ENCODE peak calls at places on chromosomes 6 and 20, in seven cellular contexts. A, P, U, H, K, B and C are unnamed samples.

GRCh38 chr20:10448270-10449156 is 13.4 kb downstream of the SLX4IP start:
- DNase-seq in P (no peak), U (no peak), H (no peak), B (no peak), A (no peak), K (peak; percentile 37), C (no peak)

GRCh38 chr6:109772961-109773431 is 81.9 kb downstream of the FIG4 start:
- DNase-seq in B (no peak), A (no peak), U (no peak), H (peak; percentile 43), K (no peak), P (no peak), C (no peak)

GRCh38 chr20:46708172-46708860 is 1.1 kb upstream of the SLC2A10 start:
- DNase-seq in H (no peak), K (no peak), P (no peak), A (peak; percentile 81), B (no peak), U (no peak), C (no peak)

GRCh38 chr20:23350855-23351838 is 556 bp downstream of the NXT1 start:
- DNase-seq in B (no peak), K (peak; percentile 46), H (peak; percentile 36), P (peak; percentile 71), U (peak; percentile 50), A (peak; percentile 61), C (peak; percentile 57)

GRCh38 chr6:118892248-118893094 is 1.5 kb upstream of the ASF1A start:
- DNase-seq in B (no peak), U (peak; percentile 28), A (no peak), H (no peak), K (no peak), P (no peak), C (no peak)

GRCh38 chr20:8079976-8080375 is 52.1 kb upstream of the PLCB1 start:
- DNase-seq in H (no peak), K (no peak), A (no peak), P (no peak), B (no peak), U (no peak), C (no peak)

GRCh38 chr20:56595746-56596478 is 33.2 kb upstream of the TFAP2C start:
- DNase-seq in K (no peak), H (no peak), U (no peak), P (no peak), A (peak; percentile 21), B (no peak), C (no peak)

GRCh38 chr20:25249198-25249931 is 1.5 kb downstream of the PYGB start:
- DNase-seq in B (no peak), U (no peak), H (peak; percentile 20), A (no peak), K (no peak), P (no peak), C (no peak)

GRCh38 chr6:30394139-30394538 is 49.2 kb downstream of the RPP21 start:
- DNase-seq in A (no peak), B (no peak), U (no peak), H (no peak), P (peak; percentile 23), K (no peak), C (no peak)

GRCh38 chr6:162099685-162100084 is 627.9 kb downstream of the PRKN start:
- DNase-seq in H (peak; percentile 86), U (no peak), B (no peak), A (no peak), P (no peak), K (no peak), C (no peak)

GRCh38 chr6:31473780-31474725 is 23.9 kb upstream of the MICB start:
- DNase-seq in H (no peak), K (no peak), P (no peak), U (no peak), A (no peak), B (no peak), C (no peak)

GRCh38 chr6:134278000-134278399 is 39.9 kb downstream of the SGK1 start:
- DNase-seq in B (no peak), H (no peak), P (no peak), U (no peak), K (no peak), A (no peak), C (no peak)

GRCh38 chr6:54621285-54621684 is 225.3 kb upstream of the FAM83B start:
- DNase-seq in U (no peak), P (no peak), H (no peak), K (no peak), B (no peak), A (peak; percentile 27), C (no peak)

GRCh38 chr20:64058536-64058935 is 4.5 kb upstream of the TCEA2 start:
- DNase-seq in H (no peak), U (no peak), A (no peak), P (no peak), K (no peak), B (no peak), C (no peak)

GRCh38 chr20:43508604-43509040 is 1.1 kb downstream of the L3MBTL1 start:
- DNase-seq in U (no peak), B (no peak), H (no peak), A (peak; percentile 69), P (no peak), K (no peak), C (no peak)

GRCh38 chr20:35368616-35369423 is 43.0 kb downstream of the UQCC1 start:
- DNase-seq in H (peak; percentile 14), A (peak; percentile 14), K (peak; percentile 51), U (peak; percentile 73), P (no peak), B (no peak), C (peak; percentile 2)

GRCh38 chr6:13256614-13257013 is 71.7 kb downstream of the TBC1D7 start:
- DNase-seq in H (no peak), U (peak; percentile 63), B (no peak), K (no peak), P (no peak), A (no peak), C (no peak)

GRCh38 chr6:109165392-109165964 is 70.2 kb downstream of the CEP57L1 start:
- DNase-seq in K (no peak), U (peak; percentile 16), A (no peak), B (no peak), P (peak; percentile 17), H (peak; percentile 80), C (no peak)